ENCODE peak calls at places on chromosomes 16 and 17, in nine cellular contexts. P is brain microvascular endothelial cell, M is LNCaP clone FGC, W is mucosa of gallbladder, L is NCI-H1048, R is foreskin fibroblast, U is progenitor cell of endocrine pancreas, J is activated T-cell treated with anti-CD3 and anti-CD28 coated beads for 1 hour, K is NCI-H2171. Q is an unnamed sample.
A peak's percentile ranks its signal among the peaks of the same experiment; 100 is the strongest.

GRCh38 chr16:85696761-85697160 is 8.0 kb upstream of the GINS2 start:
- DNase-seq in P (no peak), M (no peak), W (no peak), L (no peak), R (no peak), U (no peak), J (no peak), K (peak; percentile 75), Q (no peak)

GRCh38 chr17:13000561-13000960 is 17.3 kb downstream of the ELAC2 start:
- DNase-seq in P (no peak), M (no peak), W (no peak), L (no peak), R (no peak), U (no peak), J (no peak), K (no peak), Q (no peak)

GRCh38 chr17:7820231-7820630 is 13.8 kb upstream of the KDM6B start:
- DNase-seq in P (no peak), M (no peak), W (no peak), L (no peak), R (no peak), U (no peak), J (no peak), K (no peak), Q (no peak)

GRCh38 chr16:66619036-66619435 is 14.5 kb downstream of the CMTM3 start:
- DNase-seq in P (peak; percentile 30), M (no peak), W (no peak), L (no peak), R (peak; percentile 71), U (no peak), J (no peak), K (no peak), Q (peak; percentile 59)

GRCh38 chr17:6686026-6686425 is 27.1 kb downstream of the SLC13A5 start:
- DNase-seq in P (no peak), M (peak; percentile 60), W (no peak), L (no peak), R (no peak), U (no peak), J (no peak), K (no peak), Q (no peak)

GRCh38 chr17:1231456-1231855 is 38.8 kb upstream of the BHLHA9 start:
- DNase-seq in P (no peak), M (no peak), W (no peak), L (no peak), R (peak; percentile 41), U (no peak), J (no peak), K (no peak), Q (no peak)

GRCh38 chr16:67238278-67238575 is 9.1 kb downstream of the FHOD1 start:
- DNase-seq in P (no peak), M (no peak), W (no peak), L (no peak), R (no peak), U (no peak), J (no peak), K (no peak), Q (no peak)

GRCh38 chr17:27846042-27846655 is 45.8 kb upstream of the NOS2 start:
- DNase-seq in P (no peak), M (no peak), W (no peak), L (no peak), R (no peak), U (no peak), J (peak; percentile 0), K (no peak), Q (no peak)

GRCh38 chr16:20741555-20742285 is at the start of gene THUMPD1:
- DNase-seq in P (peak; percentile 98), M (peak; percentile 87), W (peak; percentile 98), L (peak; percentile 49), R (peak; percentile 98), U (peak; percentile 89), J (peak; percentile 98), K (peak; percentile 92), Q (peak; percentile 97)

GRCh38 chr16:66443269-66443652 is 16.2 kb downstream of the BEAN1 start:
- DNase-seq in P (no peak), M (no peak), W (no peak), L (no peak), R (no peak), U (no peak), J (no peak), K (no peak), Q (no peak)

GRCh38 chr17:31794111-31794510 is 64.9 kb downstream of the COPRS start:
- DNase-seq in P (no peak), M (no peak), W (no peak), L (no peak), R (no peak), U (no peak), J (no peak), K (no peak), Q (no peak)

GRCh38 chr17:31530391-31530990 is 139.0 kb downstream of the RAB11FIP4 start:
- DNase-seq in P (no peak), M (no peak), W (no peak), L (no peak), R (no peak), U (no peak), J (no peak), K (no peak), Q (no peak)

GRCh38 chr16:15865742-15866141 is 8.9 kb upstream of the MYH11 start:
- DNase-seq in P (peak; percentile 9), M (no peak), W (no peak), L (no peak), R (no peak), U (no peak), J (no peak), K (no peak), Q (no peak)

GRCh38 chr17:74842146-74842598 is 17.5 kb downstream of the GRIN2C start:
- DNase-seq in P (no peak), M (no peak), W (no peak), L (no peak), R (peak; percentile 31), U (no peak), J (no peak), K (no peak), Q (no peak)

GRCh38 chr17:65529761-65530157 is 31.7 kb downstream of the AXIN2 start:
- DNase-seq in P (no peak), M (no peak), W (no peak), L (no peak), R (no peak), U (no peak), J (no peak), K (no peak), Q (no peak)

GRCh38 chr17:2898255-2898926 is 102.2 kb downstream of the RAP1GAP2 start:
- DNase-seq in P (no peak), M (no peak), W (no peak), L (no peak), R (no peak), U (no peak), J (no peak), K (no peak), Q (no peak)

GRCh38 chr17:34254146-34254545 is 939 bp upstream of the CCL2 start:
- DNase-seq in P (no peak), M (no peak), W (no peak), L (no peak), R (peak; percentile 76), U (no peak), J (no peak), K (no peak), Q (peak; percentile 70)

GRCh38 chr16:68399456-68399855 is 48.9 kb downstream of the SMPD3 start:
- DNase-seq in P (no peak), M (no peak), W (no peak), L (no peak), R (no peak), U (no peak), J (no peak), K (no peak), Q (no peak)

GRCh38 chr16:14497245-14498082 is 132.6 kb downstream of the PARN start:
- DNase-seq in P (no peak), M (no peak), W (no peak), L (no peak), R (no peak), U (no peak), J (no peak), K (no peak), Q (no peak)

GRCh38 chr17:1511756-1512321 is 4.6 kb downstream of the INPP5K start:
- DNase-seq in P (no peak), M (peak; percentile 4), W (peak; percentile 50), L (no peak), R (peak; percentile 59), U (no peak), J (no peak), K (no peak), Q (no peak)

GRCh38 chr17:60601443-60602384 is 1.7 kb downstream of the PPM1D start:
- DNase-seq in P (peak; percentile 74), M (peak; percentile 39), W (peak; percentile 58), L (peak; percentile 44), R (peak; percentile 91), U (peak; percentile 23), J (no peak), K (peak; percentile 70), Q (peak; percentile 82)

GRCh38 chr17:80647746-80648145 is 103.1 kb downstream of the RPTOR start:
- DNase-seq in P (peak; percentile 92), M (no peak), W (no peak), L (no peak), R (peak; percentile 88), U (no peak), J (no peak), K (no peak), Q (peak; percentile 95)

GRCh38 chr17:10463402-10463801 is 6.0 kb downstream of the MYH4 start:
- DNase-seq in P (no peak), M (no peak), W (no peak), L (no peak), R (no peak), U (no peak), J (no peak), K (no peak), Q (no peak)

GRCh38 chr16:684961-685696 is 995 bp upstream of the JMJD8 start:
- DNase-seq in P (no peak), M (no peak), W (no peak), L (no peak), R (no peak), U (no peak), J (no peak), K (peak; percentile 69), Q (no peak)

GRCh38 chr17:57524790-57525543 is 220.1 kb downstream of the CCDC182 start:
- DNase-seq in P (peak; percentile 9), M (no peak), W (no peak), L (no peak), R (no peak), U (no peak), J (no peak), K (no peak), Q (no peak)

GRCh38 chr17:32467949-32468348 is 18.8 kb upstream of the CDK5R1 start:
- DNase-seq in P (no peak), M (no peak), W (no peak), L (no peak), R (no peak), U (no peak), J (no peak), K (no peak), Q (no peak)

GRCh38 chr17:28669918-28670317 is 7.9 kb downstream of the SUPT6H start:
- DNase-seq in P (no peak), M (no peak), W (no peak), L (no peak), R (no peak), U (no peak), J (no peak), K (no peak), Q (no peak)

GRCh38 chr17:51270675-51271074 is 10.3 kb downstream of the UTP18 start:
- DNase-seq in P (no peak), M (no peak), W (no peak), L (no peak), R (no peak), U (no peak), J (no peak), K (no peak), Q (no peak)

GRCh38 chr17:8126306-8127066 is 2.6 kb upstream of the HES7 start:
- DNase-seq in P (no peak), M (peak; percentile 23), W (no peak), L (no peak), R (peak; percentile 73), U (no peak), J (no peak), K (peak; percentile 69), Q (peak; percentile 64)

GRCh38 chr17:30905742-30906100 is 317 bp downstream of the TEFM start:
- DNase-seq in P (peak; percentile 22), M (no peak), W (no peak), L (no peak), R (peak; percentile 18), U (no peak), J (no peak), K (no peak), Q (no peak)

GRCh38 chr17:75850928-75851692 is 4.0 kb downstream of the WBP2 start:
- DNase-seq in P (no peak), M (no peak), W (no peak), L (no peak), R (no peak), U (no peak), J (no peak), K (no peak), Q (no peak)

Q was measured in iris pigment epithelial cell.